ENCODE peak calls at places on chromosomes 1 and 21, in eight cellular contexts. G is prostate gland, S is sigmoid colon, X is spleen, W is esophagus muscularis mucosa, L is breast epithelium, K is transverse colon, B is HCT116. M is an unnamed sample.
A peak's percentile ranks its signal among the peaks of the same experiment; 100 is the strongest.

GRCh38 chr1:119674835-119675289 is 26.8 kb upstream of the ZNF697 start:
- DNase-seq in B (peak; percentile 68), X (no peak), L (no peak), S (peak; percentile 73), G (no peak), W (no peak), K (peak; percentile 57), M (no peak)

GRCh38 chr1:27150641-27151040 is 4.3 kb downstream of the SLC9A1 start:
- DNase-seq in W (no peak), X (no peak), G (no peak), K (no peak), B (no peak), L (no peak), S (no peak), M (no peak)

GRCh38 chr1:52007228-52008073 is 17.0 kb upstream of the RAB3B start:
- DNase-seq in W (no peak), B (no peak), S (no peak), K (peak; percentile 20), G (no peak), L (no peak), X (no peak), M (no peak)

GRCh38 chr1:37498872-37499617 is 15.5 kb downstream of the MEAF6 start:
- DNase-seq in W (no peak), X (no peak), B (no peak), L (no peak), S (no peak), G (peak; percentile 84), K (peak; percentile 56), M (no peak)

GRCh38 chr1:179251675-179252074 is 22.2 kb upstream of the ABL2 start:
- DNase-seq in L (no peak), X (no peak), K (no peak), G (peak; percentile 8), B (no peak), S (no peak), W (no peak), M (no peak)

GRCh38 chr21:33896691-33897090 is 18.9 kb downstream of the ATP5PO start:
- DNase-seq in S (no peak), G (no peak), W (no peak), B (no peak), K (no peak), L (no peak), X (no peak), M (no peak)

GRCh38 chr1:222754386-222755139 is 17.6 kb downstream of the FAM177B start:
- DNase-seq in G (no peak), K (peak; percentile 31), S (peak; percentile 88), L (no peak), X (no peak), W (no peak), B (no peak), M (no peak)

GRCh38 chr1:204858381-204858821 is 12.3 kb upstream of the NFASC start:
- DNase-seq in K (no peak), W (no peak), B (no peak), L (no peak), G (no peak), X (no peak), S (no peak), M (no peak)

GRCh38 chr1:240352769-240353168 is 259.2 kb downstream of the GREM2 start:
- DNase-seq in X (no peak), B (no peak), G (no peak), S (no peak), K (no peak), W (no peak), L (no peak), M (no peak)

GRCh38 chr1:150234647-150235435 is 1.1 kb downstream of the ANP32E start:
- DNase-seq in B (peak; percentile 43), K (peak; percentile 87), W (peak; percentile 93), L (peak; percentile 77), G (peak; percentile 60), S (peak; percentile 95), X (peak; percentile 96), M (no peak)
- TF ChIP-seq POLR2A in B (no peak), K (peak; percentile 80), W (no peak), L (peak; percentile 78), G (peak; percentile 14), S (peak; percentile 79), X (peak; percentile 46), M (peak; percentile 51)

DNA sequence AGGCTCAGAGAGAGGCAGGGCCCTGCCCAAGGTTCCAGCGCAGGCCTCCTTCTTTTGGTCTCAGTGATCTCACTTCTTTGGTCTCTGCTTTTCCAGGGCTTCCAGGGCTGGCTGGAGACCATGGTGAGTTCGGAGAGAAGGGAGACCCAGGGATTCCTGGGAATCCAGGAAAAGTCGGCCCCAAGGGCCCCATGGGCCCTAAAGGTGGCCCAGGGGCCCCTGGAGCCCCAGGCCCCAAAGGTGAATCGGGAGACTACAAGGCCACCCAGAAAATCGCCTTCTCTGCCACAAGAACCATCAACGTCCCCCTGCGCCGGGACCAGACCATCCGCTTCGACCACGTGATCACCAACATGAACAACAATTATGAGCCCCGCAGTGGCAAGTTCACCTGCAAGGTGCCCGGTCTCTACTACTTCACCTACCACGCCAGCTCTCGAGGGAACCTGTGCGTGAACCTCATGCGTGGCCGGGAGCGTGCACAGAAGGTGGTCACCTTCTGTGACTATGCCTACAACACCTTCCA is 7.7 kb downstream of the C1QB start:
- DNase-seq in B (no peak), K (no peak), G (no peak), L (no peak), S (no peak), X (no peak), W (no peak), M (no peak)
- TF ChIP-seq POLR2AphosphoS5 in B (no peak), K (no peak), G (no peak), L (no peak), S (no peak), X (peak; percentile 8), W (no peak), M (no peak)

DNA sequence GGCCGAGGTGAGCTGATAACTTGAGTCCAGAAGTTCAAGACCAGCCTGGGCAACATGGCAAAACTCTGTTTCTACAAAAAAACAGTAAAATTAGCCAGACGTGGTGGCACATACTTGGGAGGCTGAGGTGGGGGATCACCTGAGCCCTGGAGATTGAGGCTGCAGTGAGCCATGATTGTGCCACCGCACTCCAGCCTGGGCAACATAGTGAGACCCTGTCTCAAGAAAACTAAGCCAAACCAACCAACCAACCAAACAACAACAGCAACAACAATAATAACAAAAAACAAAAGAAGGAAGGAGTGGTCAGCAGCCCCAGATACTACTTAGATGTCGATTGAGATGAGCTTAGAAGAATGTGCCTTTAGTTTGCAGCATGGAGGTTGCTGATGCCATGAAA is 47.7 kb downstream of the CENPF start:
- DNase-seq in B (no peak), W (no peak), K (no peak), G (no peak), S (no peak), X (no peak), L (no peak), M (no peak)
- TF ChIP-seq POLR2A in B (no peak), W (no peak), K (no peak), G (no peak), S (no peak), X (no peak), L (no peak), M (no peak)

GRCh38 chr1:58718435-58718834 is 18.6 kb upstream of the MYSM1 start:
- DNase-seq in W (peak; percentile 79), S (peak; percentile 70), L (no peak), X (no peak), B (no peak), G (no peak), K (no peak), M (no peak)
- TF ChIP-seq POLR2AphosphoS5 in W (no peak), S (peak; percentile 47), L (no peak), X (peak; percentile 44), B (no peak), G (no peak), K (no peak), M (no peak)

DNA sequence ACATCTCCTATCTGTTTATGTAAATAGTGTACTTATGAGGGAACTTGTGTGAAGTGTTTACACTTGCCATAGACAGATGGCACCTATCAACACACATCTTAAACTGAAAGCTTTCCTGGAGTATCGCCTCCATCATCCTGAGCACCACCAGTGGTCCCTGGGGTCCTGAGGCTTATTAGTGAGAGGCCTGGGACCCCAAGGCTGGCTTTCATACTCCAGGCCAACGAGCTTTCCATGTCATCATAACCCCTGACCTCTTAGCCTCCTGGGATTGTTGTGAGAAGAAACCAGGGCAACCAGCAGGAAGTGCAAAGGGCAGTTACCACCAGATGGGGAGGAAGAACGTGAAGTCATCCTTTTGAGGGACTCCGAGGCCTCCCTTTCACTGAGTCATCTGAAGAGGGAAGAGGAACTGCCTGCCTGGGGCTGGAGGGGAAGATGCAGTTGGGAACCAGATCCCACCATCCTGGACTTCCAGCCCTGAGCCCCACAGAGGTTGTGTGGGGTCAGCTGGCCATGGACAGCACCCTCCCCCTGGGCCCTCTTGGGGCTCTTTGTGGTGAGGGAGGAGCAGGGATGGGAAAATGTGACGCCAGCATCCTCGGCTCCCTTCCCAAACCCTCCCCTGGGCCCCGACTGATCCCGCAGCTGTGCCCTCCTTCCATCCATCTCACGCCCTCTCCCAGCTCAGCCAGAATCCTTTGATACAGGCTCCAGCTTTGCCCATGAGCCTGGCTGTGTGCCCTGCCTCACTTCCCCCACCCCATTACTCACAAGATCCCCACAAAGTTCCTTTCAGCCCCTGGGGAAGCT is 5.8 kb downstream of the INKA2 start:
- DNase-seq in L (no peak), W (no peak), K (peak; percentile 36), G (no peak), X (peak; percentile 84), S (no peak), B (no peak), M (peak; percentile 82)
- TF ChIP-seq POLR2A in L (no peak), W (no peak), K (no peak), G (no peak), X (no peak), S (no peak), B (no peak), M (no peak)